ENCODE peak calls at places on chromosomes 5 and 9, in six cellular contexts. J is cardiac muscle cell, A is neural progenitor cell, T is foreskin fibroblast, G is astrocyte, U is fibroblast of mammary gland. I is an unnamed sample.
A peak's percentile ranks its signal among the peaks of the same experiment; 100 is the strongest.

GRCh38 chr9:2479056-2479565 is 142.5 kb upstream of the VLDLR start:
- DNase-seq in J (no peak), A (no peak), T (no peak), G (no peak), U (no peak), I (no peak)

GRCh38 chr9:903886-904285 is 62.4 kb downstream of the DMRT1 start:
- DNase-seq in J (no peak), A (no peak), T (no peak), G (no peak), U (no peak), I (no peak)

GRCh38 chr9:89311346-89312153 is 555 bp downstream of the CKS2 start:
- DNase-seq in J (no peak), A (no peak), T (no peak), G (no peak), U (no peak), I (no peak)

GRCh38 chr5:144247131-144247530 is 76.5 kb downstream of the KCTD16 start:
- DNase-seq in J (peak; percentile 33), A (no peak), T (no peak), G (no peak), U (no peak), I (no peak)

GRCh38 chr5:174654442-174654841 is 69.9 kb upstream of the MSX2 start:
- DNase-seq in J (no peak), A (no peak), T (no peak), G (no peak), U (no peak), I (no peak)

GRCh38 chr9:121529237-121529987 is 29.8 kb upstream of the GGTA1 start:
- DNase-seq in J (no peak), A (no peak), T (peak; percentile 98), G (peak; percentile 92), U (peak; percentile 99), I (peak; percentile 70)

GRCh38 chr5:107251151-107251550 is 419.6 kb downstream of the EFNA5 start:
- DNase-seq in J (no peak), A (no peak), T (no peak), G (no peak), U (no peak), I (no peak)

GRCh38 chr9:18485691-18486090 is 11.7 kb downstream of the ADAMTSL1 start:
- DNase-seq in J (no peak), A (no peak), T (no peak), G (peak; percentile 64), U (peak; percentile 53), I (no peak)

GRCh38 chr5:56175465-56175864 is 57.7 kb downstream of the ANKRD55 start:
- DNase-seq in J (peak; percentile 26), A (peak; percentile 56), T (peak; percentile 77), G (peak; percentile 80), U (peak; percentile 90), I (peak; percentile 42)

GRCh38 chr9:93023521-93023815 is 35.0 kb upstream of the SUSD3 start:
- DNase-seq in J (no peak), A (no peak), T (no peak), G (no peak), U (no peak), I (no peak)

GRCh38 chr9:86354882-86355399 is 731 bp upstream of the TUT7 start:
- DNase-seq in J (no peak), A (no peak), T (no peak), G (peak; percentile 7), U (peak; percentile 37), I (no peak)

GRCh38 chr5:169547508-169547907 is 36.1 kb upstream of the SPDL1 start:
- DNase-seq in J (peak; percentile 29), A (no peak), T (no peak), G (no peak), U (no peak), I (no peak)

GRCh38 chr5:59588922-59589321 is 304.6 kb downstream of the PDE4D start:
- DNase-seq in J (no peak), A (no peak), T (peak; percentile 39), G (peak; percentile 74), U (peak; percentile 57), I (no peak)

GRCh38 chr9:17783227-17783626 is 204.4 kb downstream of the SH3GL2 start:
- DNase-seq in J (no peak), A (no peak), T (no peak), G (no peak), U (peak; percentile 2), I (no peak)

GRCh38 chr5:123460296-123460729 is 37.1 kb upstream of the CEP120 start:
- DNase-seq in J (no peak), A (no peak), T (no peak), G (peak; percentile 22), U (no peak), I (no peak)

GRCh38 chr9:2967779-2968178 is 123.9 kb upstream of the PUM3 start:
- DNase-seq in J (no peak), A (no peak), T (peak; percentile 23), G (no peak), U (peak; percentile 70), I (no peak)

GRCh38 chr5:88897748-88898147 is 14.8 kb upstream of the MEF2C start:
- DNase-seq in J (no peak), A (no peak), T (no peak), G (no peak), U (no peak), I (no peak)

GRCh38 chr9:113221800-113222481 is 597 bp downstream of the SLC31A1 start:
- DNase-seq in J (no peak), A (no peak), T (no peak), G (no peak), U (no peak), I (no peak)

GRCh38 chr9:125495137-125496119 is 211.6 kb downstream of the MAPKAP1 start:
- DNase-seq in J (no peak), A (no peak), T (no peak), G (no peak), U (no peak), I (no peak)

GRCh38 chr5:143428155-143428554 is 24.7 kb upstream of the NR3C1 start:
- DNase-seq in J (no peak), A (no peak), T (no peak), G (no peak), U (no peak), I (no peak)

GRCh38 chr9:124725068-124725452 is 46.1 kb downstream of the NR6A1 start:
- DNase-seq in J (no peak), A (no peak), T (no peak), G (no peak), U (no peak), I (no peak)

GRCh38 chr5:79929095-79929494 is 62.0 kb downstream of the MTX3 start:
- DNase-seq in J (no peak), A (no peak), T (no peak), G (no peak), U (no peak), I (no peak)

GRCh38 chr5:95422842-95423241 is 31.7 kb downstream of the FAM81B start:
- DNase-seq in J (no peak), A (no peak), T (peak; percentile 14), G (peak; percentile 26), U (peak; percentile 62), I (no peak)

GRCh38 chr5:138952962-138953361 is 77.8 kb upstream of the LRRTM2 start:
- DNase-seq in J (no peak), A (no peak), T (no peak), G (no peak), U (no peak), I (no peak)

GRCh38 chr5:14444161-14444560 is 137.4 kb upstream of the OTULINL start:
- DNase-seq in J (no peak), A (no peak), T (no peak), G (no peak), U (no peak), I (no peak)

GRCh38 chr9:21970800-21971620 is 23.2 kb downstream of the CDKN2A start:
- DNase-seq in J (no peak), A (peak; percentile 55), T (no peak), G (no peak), U (no peak), I (no peak)

GRCh38 chr5:172543484-172544298 is 89.4 kb upstream of the SH3PXD2B start:
- DNase-seq in J (no peak), A (no peak), T (peak; percentile 8), G (no peak), U (no peak), I (no peak)

GRCh38 chr5:58208674-58209073 is 251.2 kb downstream of the PLK2 start:
- DNase-seq in J (no peak), A (no peak), T (no peak), G (no peak), U (no peak), I (no peak)
- H3K4me3 ChIP-seq in J (no peak overlapping the region), A (no peak overlapping the region), T (no peak overlapping the region), G (no peak overlapping the region), U (no peak overlapping the region), I (no peak overlapping the region)

DNA sequence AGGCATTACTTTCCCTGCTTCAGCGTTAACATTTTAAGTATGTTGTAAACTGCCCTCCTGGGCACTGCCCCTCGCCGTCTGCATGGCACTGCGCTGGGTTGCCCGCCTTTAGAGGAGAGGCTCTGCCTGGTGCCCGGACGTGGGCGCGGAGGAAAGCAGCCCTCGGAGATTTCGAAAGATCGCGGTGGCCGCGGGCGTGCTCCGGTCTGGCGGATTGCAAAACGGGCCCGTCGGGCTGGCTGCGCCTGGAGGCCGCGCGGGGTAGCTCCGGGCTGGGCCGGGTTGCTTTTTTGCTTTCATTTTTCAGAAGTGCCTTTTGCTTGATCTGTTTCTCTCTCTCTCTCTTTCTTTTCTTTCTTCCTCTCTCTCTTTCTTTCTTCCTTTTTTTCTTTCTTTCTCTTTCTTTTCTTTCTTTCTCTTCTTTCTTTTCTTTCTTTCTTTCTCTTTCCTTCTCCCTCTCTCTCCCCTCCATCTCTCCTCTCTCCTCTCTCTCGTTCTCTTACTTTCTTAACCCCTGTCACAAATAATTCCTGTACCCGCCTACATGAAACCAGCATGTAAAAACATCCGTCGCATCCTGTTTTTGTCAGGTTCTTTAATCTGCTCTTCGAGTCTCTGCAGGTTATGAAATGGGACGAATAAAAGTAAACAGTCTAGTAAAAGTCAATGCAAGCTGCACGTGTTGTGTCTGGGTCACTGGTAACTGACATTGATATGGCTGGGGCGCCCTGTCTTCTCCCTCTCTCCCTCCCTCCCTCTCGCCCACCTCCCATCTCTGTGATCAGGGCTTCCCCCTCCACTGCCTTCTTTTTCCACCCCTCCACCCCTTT is 1.7 kb downstream of the FST start:
- DNase-seq in J (peak; percentile 63), A (peak; percentile 66), T (peak; percentile 83), G (peak; percentile 53), U (peak; percentile 76), I (no peak)
- TF ChIP-seq CTCF in J (peak; percentile 28), A (peak; percentile 27), T (peak; percentile 19), G (no peak), U (no peak), I (peak; percentile 21)

GRCh38 chr5:18744990-18745590 is 1110.8 kb downstream of the TAF11L14 start:
- DNase-seq in J (no peak), A (no peak), T (no peak), G (no peak), U (no peak), I (no peak)
- H3K4me3 ChIP-seq in J (no peak overlapping the region), A (no peak overlapping the region), T (peak overlapping the region; percentile 31), G (no peak overlapping the region), U (peak overlapping the region; percentile 48), I (no peak overlapping the region)

DNA sequence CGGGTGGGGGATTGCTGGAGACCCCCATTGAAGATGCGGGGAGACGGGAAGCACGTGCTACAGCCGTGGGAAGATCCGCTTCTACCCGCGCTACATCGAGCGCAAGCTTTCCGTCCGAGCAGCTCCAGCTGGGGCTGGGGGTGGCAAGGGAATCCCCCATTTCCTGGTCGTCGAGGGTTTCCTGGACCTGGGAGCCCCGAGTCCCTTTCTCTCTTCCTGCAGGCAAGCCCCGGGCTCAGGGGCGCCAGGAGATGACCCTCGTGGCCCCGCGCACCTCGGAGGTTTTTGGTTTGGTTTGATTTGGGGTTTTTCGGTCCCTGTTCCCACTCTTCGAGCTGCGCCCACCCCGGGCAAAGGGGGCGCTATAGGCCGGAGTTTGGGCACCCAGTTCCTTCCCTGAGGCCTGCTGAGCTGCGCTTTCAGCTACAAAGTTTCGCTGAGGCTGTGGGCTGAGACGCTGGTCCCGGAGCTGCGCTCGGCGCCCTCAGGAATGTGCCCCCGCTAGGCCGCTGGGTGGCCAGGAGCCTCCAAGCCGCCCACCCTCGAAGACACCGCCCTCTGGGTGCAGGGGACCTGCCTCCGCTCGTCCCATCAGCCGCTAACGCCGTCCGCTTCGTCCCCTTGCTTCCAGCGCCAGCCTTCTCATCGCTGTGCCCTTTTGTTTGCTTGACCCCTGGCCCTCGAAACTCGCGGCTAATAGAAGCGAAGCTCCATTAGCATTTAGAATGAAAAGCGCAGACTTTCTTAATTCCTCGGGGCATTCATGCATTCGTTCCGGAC is 2.9 kb downstream of the NR4A3 start:
- DNase-seq in J (peak; percentile 63), A (peak; percentile 92), T (no peak), G (no peak), U (no peak), I (no peak)
- TF ChIP-seq CTCF in J (peak; percentile 64), A (peak; percentile 79), T (peak; percentile 64), G (peak; percentile 29), U (peak; percentile 44), I (peak; percentile 58)